ENCODE peak calls at places on chromosomes 2 and 18, in six cellular contexts. One of them, this sample, is unnamed.
A peak's percentile ranks its signal among the peaks of the same experiment; 100 is the strongest.

GRCh38 chr18:2494921-2495320 is 76.4 kb downstream of the METTL4 start:
- DNase-seq in posterior cingulate gyrus: no peak
- DNase-seq in GM20000: no peak
- DNase-seq in NCI-H748 treated with DMSO at 0.1 percent for 48 hours: no peak
- DNase-seq in cardiac muscle cell: no peak
- DNase-seq in endothelial cell: no peak
- DNase-seq in this sample: no peak

GRCh38 chr2:158025263-158025996 is 76.2 kb upstream of the UPP2 start:
- DNase-seq in posterior cingulate gyrus: no peak
- DNase-seq in GM20000: no peak
- DNase-seq in NCI-H748 treated with DMSO at 0.1 percent for 48 hours: no peak
- DNase-seq in cardiac muscle cell: no peak
- DNase-seq in endothelial cell: no peak
- DNase-seq in this sample: no peak

GRCh38 chr2:128605421-128605820 is 286.8 kb upstream of the HS6ST1 start:
- DNase-seq in posterior cingulate gyrus: peak; percentile 58
- DNase-seq in GM20000: no peak
- DNase-seq in NCI-H748 treated with DMSO at 0.1 percent for 48 hours: no peak
- DNase-seq in cardiac muscle cell: no peak
- DNase-seq in endothelial cell: no peak
- DNase-seq in this sample: peak; percentile 35

GRCh38 chr2:240597054-240597418 is 10.5 kb downstream of the CAPN10 start:
- DNase-seq in posterior cingulate gyrus: peak; percentile 72
- DNase-seq in GM20000: no peak
- DNase-seq in NCI-H748 treated with DMSO at 0.1 percent for 48 hours: no peak
- DNase-seq in cardiac muscle cell: no peak
- DNase-seq in endothelial cell: no peak
- DNase-seq in this sample: peak; percentile 18

GRCh38 chr18:79771446-79772107 is 26.2 kb upstream of the KCNG2 start:
- DNase-seq in posterior cingulate gyrus: no peak
- DNase-seq in GM20000: no peak
- DNase-seq in NCI-H748 treated with DMSO at 0.1 percent for 48 hours: no peak
- DNase-seq in cardiac muscle cell: no peak
- DNase-seq in endothelial cell: no peak
- DNase-seq in this sample: no peak

GRCh38 chr2:234945339-234945895 is 6.4 kb upstream of the SH3BP4 start:
- DNase-seq in posterior cingulate gyrus: no peak
- DNase-seq in GM20000: no peak
- DNase-seq in NCI-H748 treated with DMSO at 0.1 percent for 48 hours: no peak
- DNase-seq in cardiac muscle cell: no peak
- DNase-seq in endothelial cell: no peak
- DNase-seq in this sample: no peak

GRCh38 chr2:16635796-16636699 is 29.6 kb downstream of the CYRIA start:
- DNase-seq in posterior cingulate gyrus: peak; percentile 89
- DNase-seq in GM20000: no peak
- DNase-seq in NCI-H748 treated with DMSO at 0.1 percent for 48 hours: no peak
- DNase-seq in cardiac muscle cell: peak; percentile 13
- DNase-seq in endothelial cell: no peak
- DNase-seq in this sample: no peak

GRCh38 chr2:2014251-2014761 is 270.0 kb upstream of the PXDN start:
- DNase-seq in posterior cingulate gyrus: peak; percentile 98
- DNase-seq in GM20000: no peak
- DNase-seq in NCI-H748 treated with DMSO at 0.1 percent for 48 hours: no peak
- DNase-seq in cardiac muscle cell: no peak
- DNase-seq in endothelial cell: no peak
- DNase-seq in this sample: no peak

GRCh38 chr18:35982404-35983114 is 10.1 kb downstream of the RMP24 start:
- DNase-seq in posterior cingulate gyrus: no peak
- DNase-seq in GM20000: no peak
- DNase-seq in NCI-H748 treated with DMSO at 0.1 percent for 48 hours: no peak
- DNase-seq in cardiac muscle cell: no peak
- DNase-seq in endothelial cell: no peak
- DNase-seq in this sample: no peak

GRCh38 chr18:48623468-48624220 is 84.8 kb downstream of the CTIF start:
- DNase-seq in posterior cingulate gyrus: no peak
- DNase-seq in GM20000: no peak
- DNase-seq in NCI-H748 treated with DMSO at 0.1 percent for 48 hours: no peak
- DNase-seq in cardiac muscle cell: no peak
- DNase-seq in endothelial cell: no peak
- DNase-seq in this sample: no peak

GRCh38 chr2:128525653-128526052 is 207.0 kb upstream of the HS6ST1 start:
- DNase-seq in posterior cingulate gyrus: no peak
- DNase-seq in GM20000: no peak
- DNase-seq in NCI-H748 treated with DMSO at 0.1 percent for 48 hours: no peak
- DNase-seq in cardiac muscle cell: no peak
- DNase-seq in endothelial cell: no peak
- DNase-seq in this sample: no peak

GRCh38 chr2:105797298-105797819 is 52.6 kb downstream of the NCK2 start:
- DNase-seq in posterior cingulate gyrus: no peak
- DNase-seq in GM20000: no peak
- DNase-seq in NCI-H748 treated with DMSO at 0.1 percent for 48 hours: no peak
- DNase-seq in cardiac muscle cell: no peak
- DNase-seq in endothelial cell: no peak
- DNase-seq in this sample: no peak

GRCh38 chr2:233689498-233689897 is 3.2 kb upstream of the UGT1A6 start:
- DNase-seq in posterior cingulate gyrus: no peak
- DNase-seq in GM20000: no peak
- DNase-seq in NCI-H748 treated with DMSO at 0.1 percent for 48 hours: no peak
- DNase-seq in cardiac muscle cell: no peak
- DNase-seq in endothelial cell: no peak
- DNase-seq in this sample: no peak

GRCh38 chr2:47064076-47064475 is 91.0 kb downstream of the STPG4 start:
- DNase-seq in posterior cingulate gyrus: no peak
- DNase-seq in GM20000: no peak
- DNase-seq in NCI-H748 treated with DMSO at 0.1 percent for 48 hours: no peak
- DNase-seq in cardiac muscle cell: no peak
- DNase-seq in endothelial cell: no peak
- DNase-seq in this sample: no peak

GRCh38 chr2:240622631-240623235 is 2.5 kb upstream of the GPR35 start:
- DNase-seq in posterior cingulate gyrus: peak; percentile 86
- DNase-seq in GM20000: no peak
- DNase-seq in NCI-H748 treated with DMSO at 0.1 percent for 48 hours: no peak
- DNase-seq in cardiac muscle cell: no peak
- DNase-seq in endothelial cell: no peak
- DNase-seq in this sample: peak; percentile 55

GRCh38 chr2:101678379-101678778 is 19.1 kb upstream of the MAP4K4 start:
- DNase-seq in posterior cingulate gyrus: no peak
- DNase-seq in GM20000: no peak
- DNase-seq in NCI-H748 treated with DMSO at 0.1 percent for 48 hours: no peak
- DNase-seq in cardiac muscle cell: no peak
- DNase-seq in endothelial cell: no peak
- DNase-seq in this sample: no peak

GRCh38 chr18:45671366-45671765 is 52.6 kb upstream of the SLC14A1 start:
- DNase-seq in posterior cingulate gyrus: no peak
- DNase-seq in GM20000: no peak
- DNase-seq in NCI-H748 treated with DMSO at 0.1 percent for 48 hours: no peak
- DNase-seq in cardiac muscle cell: no peak
- DNase-seq in endothelial cell: no peak
- DNase-seq in this sample: no peak

GRCh38 chr2:72237549-72237948 is 89.9 kb upstream of the CYP26B1 start:
- DNase-seq in posterior cingulate gyrus: no peak
- DNase-seq in GM20000: no peak
- DNase-seq in NCI-H748 treated with DMSO at 0.1 percent for 48 hours: no peak
- DNase-seq in cardiac muscle cell: no peak
- DNase-seq in endothelial cell: no peak
- DNase-seq in this sample: no peak

GRCh38 chr18:36610716-36611115 is 218.1 kb downstream of the TPGS2 start:
- DNase-seq in posterior cingulate gyrus: no peak
- DNase-seq in GM20000: no peak
- DNase-seq in NCI-H748 treated with DMSO at 0.1 percent for 48 hours: no peak
- DNase-seq in cardiac muscle cell: no peak
- DNase-seq in endothelial cell: no peak
- DNase-seq in this sample: no peak

GRCh38 chr2:118604346-118604745 is 243.1 kb downstream of the EN1 start:
- DNase-seq in posterior cingulate gyrus: no peak
- DNase-seq in GM20000: no peak
- DNase-seq in NCI-H748 treated with DMSO at 0.1 percent for 48 hours: no peak
- DNase-seq in cardiac muscle cell: peak; percentile 31
- DNase-seq in endothelial cell: no peak
- DNase-seq in this sample: no peak

GRCh38 chr2:29011650-29012060 is 30.6 kb downstream of the TOGARAM2 start:
- DNase-seq in posterior cingulate gyrus: peak; percentile 61
- DNase-seq in GM20000: no peak
- DNase-seq in NCI-H748 treated with DMSO at 0.1 percent for 48 hours: no peak
- DNase-seq in cardiac muscle cell: peak; percentile 69
- DNase-seq in endothelial cell: no peak
- DNase-seq in this sample: no peak

GRCh38 chr2:164706522-164706921 is 85.2 kb upstream of the GRB14 start:
- DNase-seq in posterior cingulate gyrus: no peak
- DNase-seq in GM20000: no peak
- DNase-seq in NCI-H748 treated with DMSO at 0.1 percent for 48 hours: no peak
- DNase-seq in cardiac muscle cell: no peak
- DNase-seq in endothelial cell: no peak
- DNase-seq in this sample: no peak

GRCh38 chr2:25740810-25741381 is 67.5 kb upstream of the DTNB start:
- DNase-seq in posterior cingulate gyrus: no peak
- DNase-seq in GM20000: no peak
- DNase-seq in NCI-H748 treated with DMSO at 0.1 percent for 48 hours: no peak
- DNase-seq in cardiac muscle cell: no peak
- DNase-seq in endothelial cell: no peak
- DNase-seq in this sample: no peak

GRCh38 chr2:70957838-70958237 is 20.6 kb upstream of the ANKRD53 start:
- DNase-seq in posterior cingulate gyrus: peak; percentile 68
- DNase-seq in GM20000: no peak
- DNase-seq in NCI-H748 treated with DMSO at 0.1 percent for 48 hours: no peak
- DNase-seq in cardiac muscle cell: no peak
- DNase-seq in endothelial cell: no peak
- DNase-seq in this sample: peak; percentile 0

GRCh38 chr2:72883356-72883962 is 3.7 kb upstream of the SPR start:
- DNase-seq in posterior cingulate gyrus: no peak
- DNase-seq in GM20000: peak; percentile 54
- DNase-seq in NCI-H748 treated with DMSO at 0.1 percent for 48 hours: no peak
- DNase-seq in cardiac muscle cell: peak; percentile 89
- DNase-seq in endothelial cell: peak; percentile 72
- DNase-seq in this sample: no peak

GRCh38 chr2:19073522-19073921 is 284.9 kb downstream of the OSR1 start:
- DNase-seq in posterior cingulate gyrus: no peak
- DNase-seq in GM20000: no peak
- DNase-seq in NCI-H748 treated with DMSO at 0.1 percent for 48 hours: no peak
- DNase-seq in cardiac muscle cell: no peak
- DNase-seq in endothelial cell: no peak
- DNase-seq in this sample: no peak

This sample was measured in pancreas.